ENCODE peak calls at places on chromosomes 6 and 20, in six cellular contexts. Q, S, U, C, N and L are unnamed samples.

GRCh38 chr20:3647418-3647817 is 15.8 kb downstream of the GFRA4 start:
- DNase-seq in Q (no peak), S (no peak), U (no peak), C (no peak), N (no peak), L (no peak)

GRCh38 chr6:121093928-121094327 is 240.4 kb downstream of the TBC1D32 start:
- DNase-seq in Q (no peak), S (peak; percentile 76), U (no peak), C (peak; percentile 8), N (no peak), L (no peak)

GRCh38 chr20:33686984-33687366 is 790 bp upstream of the E2F1 start:
- DNase-seq in Q (no peak), S (no peak), U (no peak), C (no peak), N (no peak), L (no peak)

GRCh38 chr6:82786251-82786650 is 279.4 kb downstream of the UBE3D start:
- DNase-seq in Q (no peak), S (no peak), U (no peak), C (peak; percentile 13), N (no peak), L (no peak)

GRCh38 chr6:100440935-100441334 is 23.8 kb downstream of the SIM1 start:
- DNase-seq in Q (no peak), S (no peak), U (no peak), C (no peak), N (no peak), L (no peak)

GRCh38 chr20:56788041-56788670 is 159.1 kb downstream of the TFAP2C start:
- DNase-seq in Q (no peak), S (peak; percentile 95), U (peak; percentile 47), C (peak; percentile 98), N (no peak), L (peak; percentile 89)

GRCh38 chr20:57547250-57547649 is 13.7 kb upstream of the PCK1 start:
- DNase-seq in Q (no peak), S (peak; percentile 13), U (no peak), C (no peak), N (no peak), L (peak; percentile 43)

GRCh38 chr6:25026723-25027122 is 91.0 kb upstream of the RIPOR2 start:
- DNase-seq in Q (no peak), S (no peak), U (no peak), C (no peak), N (no peak), L (no peak)